ENCODE peak calls at places on chromosomes 6 and 20, in four cellular contexts. F is WTC11, U is tibial nerve, B is ovary. Y is an unnamed sample.
A peak's percentile ranks its signal among the peaks of the same experiment; 100 is the strongest.

GRCh38 chr6:110518281-110518623 is 41.8 kb upstream of the SLC22A16 start:
- DNase-seq in F (no peak), U (no peak), B (no peak), Y (no peak)

GRCh38 chr20:50980071-50980681 is 21.6 kb downstream of the MOCS3 start:
- DNase-seq in F (no peak), U (no peak), B (no peak), Y (peak; percentile 99)

GRCh38 chr20:8633366-8633765 is 435.5 kb upstream of the PLCB4 start:
- DNase-seq in F (no peak), U (no peak), B (no peak), Y (no peak)

GRCh38 chr6:33241968-33242367 is 29.7 kb downstream of the VPS52 start:
- DNase-seq in F (no peak), U (no peak), B (no peak), Y (no peak)

GRCh38 chr6:74447013-74447412 is 751.0 kb downstream of the CD109 start:
- DNase-seq in F (no peak), U (no peak), B (no peak), Y (no peak)

GRCh38 chr6:126723541-126724170 is 383.7 kb downstream of the CENPW start:
- DNase-seq in F (no peak), U (no peak), B (no peak), Y (no peak)

GRCh38 chr20:61458146-61458746 is 206.2 kb downstream of the CDH4 start:
- DNase-seq in F (no peak), U (no peak), B (no peak), Y (no peak)

GRCh38 chr20:41613321-41613720 is 4.9 kb downstream of the CHD6 start:
- DNase-seq in F (no peak), U (no peak), B (no peak), Y (no peak)

GRCh38 chr6:93417421-93417996 is 1.9 kb downstream of the EPHA7 start:
- DNase-seq in F (no peak), U (no peak), B (peak; percentile 20), Y (no peak)

GRCh38 chr6:138538390-138539031 is 39.2 kb upstream of the NHSL1 start:
- DNase-seq in F (no peak), U (no peak), B (no peak), Y (no peak)

GRCh38 chr20:460707-461106 is 1.6 kb downstream of the TBC1D20 start:
- DNase-seq in F (no peak), U (peak; percentile 48), B (no peak), Y (no peak)

GRCh38 chr20:461254-462198 is 807 bp downstream of the TBC1D20 start:
- DNase-seq in F (peak; percentile 58), U (peak; percentile 11), B (no peak), Y (no peak)

GRCh38 chr20:458766-459165 is 3.6 kb downstream of the TBC1D20 start:
- DNase-seq in F (no peak), U (no peak), B (no peak), Y (no peak)

GRCh38 chr20:460180-460579 is 2.2 kb downstream of the TBC1D20 start:
- DNase-seq in F (no peak), U (no peak), B (no peak), Y (no peak)

GRCh38 chr20:462199-462991 is at the start of gene TBC1D20:
- DNase-seq in F (peak; percentile 78), U (peak; percentile 64), B (peak; percentile 88), Y (peak; percentile 35)
- TF ChIP-seq CTCF in F (no peak), U (peak; percentile 59), B (peak; percentile 19), Y (peak; percentile 17)

GRCh38 chr6:169302716-169303115 is 49.1 kb upstream of the THBS2 start:
- DNase-seq in F (no peak), U (no peak), B (no peak), Y (no peak)
- TF ChIP-seq CTCF in F (no peak), U (no peak), B (no peak), Y (no peak)

GRCh38 chr6:47308674-47309325 is 905 bp downstream of the TNFRSF21 start:
- DNase-seq in F (peak; percentile 47), U (no peak), B (peak; percentile 28), Y (no peak)

GRCh38 chr6:47307362-47308222 is 2.1 kb downstream of the TNFRSF21 start:
- DNase-seq in F (no peak), U (no peak), B (no peak), Y (no peak)

GRCh38 chr6:47308223-47308567 is 1.5 kb downstream of the TNFRSF21 start:
- DNase-seq in F (no peak), U (no peak), B (no peak), Y (no peak)

GRCh38 chr6:47309326-47310130 is at the start of gene TNFRSF21:
- DNase-seq in F (peak; percentile 93), U (peak; percentile 81), B (peak; percentile 87), Y (peak; percentile 56)

DNA sequence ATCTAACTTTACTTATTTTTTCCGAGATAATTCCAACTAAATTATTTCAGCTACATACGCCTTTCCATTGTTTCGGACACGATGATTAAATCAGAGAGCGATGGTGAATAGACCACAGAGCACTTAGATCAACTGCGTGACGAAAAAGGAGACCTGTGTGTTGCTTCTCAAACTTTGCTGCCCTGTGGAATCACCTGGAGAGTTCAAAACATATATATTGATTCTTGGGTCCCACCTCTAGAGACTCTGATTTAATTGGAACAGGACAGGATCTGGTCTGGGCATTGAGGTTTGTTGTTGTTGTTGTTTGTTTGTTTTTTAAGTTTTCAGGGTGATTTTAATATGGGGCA is 401 bp upstream of the TNFRSF21 start:
- DNase-seq in F (no peak), U (no peak), B (no peak), Y (no peak)
- TF ChIP-seq CTCF in F (no peak), U (no peak), B (no peak), Y (no peak)

GRCh38 chr6:27251672-27252251 is 4.3 kb downstream of the PRSS16 start:
- DNase-seq in F (peak; percentile 97), U (no peak), B (peak; percentile 52), Y (peak; percentile 39)
- TF ChIP-seq CTCF in F (no peak), U (no peak), B (no peak), Y (peak; percentile 57)

Y was measured in kidney epithelial cell.